ENCODE peak calls at places on chromosomes 1 and 21, in five cellular contexts. P, T, V, D and R are unnamed samples.

GRCh38 chr1:95257758-95258157 is 23.7 kb downstream of the RWDD3 start:
- DNase-seq in P (no peak), T (no peak), V (no peak), D (no peak), R (no peak)

GRCh38 chr1:81617308-81618027 is 183.3 kb upstream of the ADGRL2 start:
- DNase-seq in P (no peak), T (peak), V (peak), D (no peak), R (no peak)

GRCh38 chr1:153483776-153484175 is 23.3 kb upstream of the S100A7 start:
- DNase-seq in P (no peak), T (no peak), V (no peak), D (peak), R (no peak)

GRCh38 chr1:172727956-172728603 is 69.2 kb downstream of the FASLG start:
- DNase-seq in P (peak), T (no peak), V (no peak), D (no peak), R (peak)

GRCh38 chr1:229117664-229118300 is 153.1 kb upstream of the RAB4A start:
- DNase-seq in P (no peak), T (no peak), V (no peak), D (no peak), R (no peak)

GRCh38 chr1:44031051-44031899 is at the start of gene SLC6A9:
- DNase-seq in P (peak), T (peak), V (no peak), D (peak), R (peak)

GRCh38 chr1:5751833-5752714 is 240.2 kb downstream of the NPHP4 start:
- DNase-seq in P (no peak), T (no peak), V (no peak), D (no peak), R (no peak)

GRCh38 chr1:44553127-44553758 is 121.0 kb downstream of the TMEM53 start:
- DNase-seq in P (no peak), T (no peak), V (no peak), D (no peak), R (no peak)

GRCh38 chr1:91770675-91771074 is 115.3 kb downstream of the TGFBR3 start:
- DNase-seq in P (no peak), T (no peak), V (no peak), D (no peak), R (no peak)

GRCh38 chr1:160081261-160081936 is at the start of gene KCNJ9:
- DNase-seq in P (no peak), T (peak), V (no peak), D (peak), R (no peak)

GRCh38 chr21:44259082-44259705 is 2.5 kb downstream of the DNMT3L start:
- DNase-seq in P (no peak), T (no peak), V (no peak), D (no peak), R (no peak)

GRCh38 chr1:63674238-63674864 is 81.1 kb downstream of the PGM1 start:
- DNase-seq in P (peak), T (peak), V (peak), D (peak), R (peak)

GRCh38 chr1:198734323-198735008 is 95.6 kb downstream of the PTPRC start:
- DNase-seq in P (no peak), T (no peak), V (no peak), D (peak), R (peak)

GRCh38 chr1:87398644-87399043 is 70.0 kb downstream of the LMO4 start:
- DNase-seq in P (no peak), T (no peak), V (peak), D (no peak), R (no peak)

GRCh38 chr1:117232551-117232950 is 21.8 kb upstream of the VTCN1 start:
- DNase-seq in P (no peak), T (no peak), V (no peak), D (peak), R (no peak)

GRCh38 chr1:225486856-225487255 is 59.0 kb upstream of the LBR start:
- DNase-seq in P (no peak), T (no peak), V (no peak), D (no peak), R (no peak)

GRCh38 chr1:53067886-53068285 is 5.9 kb downstream of the PODN start:
- DNase-seq in P (no peak), T (no peak), V (no peak), D (no peak), R (no peak)

GRCh38 chr1:67610450-67610849 is 74.6 kb upstream of the GADD45A start:
- DNase-seq in P (no peak), T (no peak), V (no peak), D (no peak), R (no peak)

GRCh38 chr1:42981406-42981805 is 22.7 kb upstream of the SLC2A1 start:
- DNase-seq in P (no peak), T (no peak), V (no peak), D (no peak), R (no peak)

GRCh38 chr1:84367219-84367618 is 31.1 kb upstream of the DNASE2B start:
- DNase-seq in P (no peak), T (no peak), V (no peak), D (no peak), R (no peak)

GRCh38 chr1:61497013-61497412 is 227.9 kb downstream of the TM2D1 start:
- DNase-seq in P (no peak), T (peak), V (no peak), D (no peak), R (no peak)

GRCh38 chr21:45331521-45332257 is 44.0 kb upstream of the POFUT2 start:
- DNase-seq in P (no peak), T (no peak), V (no peak), D (no peak), R (no peak)

GRCh38 chr1:162605225-162605927 is 26.9 kb upstream of the DDR2 start:
- DNase-seq in P (no peak), T (peak), V (peak), D (peak), R (no peak)

GRCh38 chr21:42991992-42992740 is 17.8 kb downstream of the PKNOX1 start:
- DNase-seq in P (no peak), T (peak), V (no peak), D (peak), R (no peak)

GRCh38 chr1:32605711-32606424 is 44.5 kb downstream of the ZBTB8OS start:
- DNase-seq in P (no peak), T (no peak), V (no peak), D (no peak), R (no peak)

GRCh38 chr1:168465942-168466702 is 77.7 kb downstream of the XCL2 start:
- DNase-seq in P (peak), T (peak), V (no peak), D (peak), R (no peak)

GRCh38 chr1:182680901-182681300 is 3.5 kb downstream of the RGS8 start:
- DNase-seq in P (no peak), T (peak), V (no peak), D (no peak), R (no peak)

GRCh38 chr1:95022527-95022926 is 50.2 kb downstream of the ALG14 start:
- DNase-seq in P (no peak), T (no peak), V (no peak), D (no peak), R (no peak)

GRCh38 chr1:226551299-226551698 is 2.7 kb downstream of the STUM start:
- DNase-seq in P (peak), T (no peak), V (no peak), D (no peak), R (no peak)

GRCh38 chr1:58324551-58324950 is 222.0 kb downstream of the OMA1 start:
- DNase-seq in P (no peak), T (no peak), V (no peak), D (no peak), R (no peak)

GRCh38 chr1:15523104-15523921 is 702 bp downstream of the CASP9 start:
- DNase-seq in P (no peak), T (peak), V (no peak), D (no peak), R (no peak)

GRCh38 chr21:41511858-41512257 is 3.9 kb upstream of the TMPRSS2 start:
- DNase-seq in P (no peak), T (no peak), V (no peak), D (no peak), R (no peak)

GRCh38 chr1:222283147-222283768 is 264.6 kb downstream of the HHIPL2 start:
- DNase-seq in P (no peak), T (peak), V (peak), D (peak), R (no peak)

GRCh38 chr1:3283849-3284248 is 170.6 kb upstream of the ARHGEF16 start:
- DNase-seq in P (no peak), T (peak), V (no peak), D (no peak), R (no peak)

GRCh38 chr21:45317401-45318145 is 29.9 kb upstream of the POFUT2 start:
- DNase-seq in P (no peak), T (peak), V (no peak), D (peak), R (no peak)

GRCh38 chr1:33429846-33430750 is 797 bp downstream of the PHC2 start:
- DNase-seq in P (no peak), T (peak), V (no peak), D (no peak), R (no peak)

GRCh38 chr1:177780096-177780700 is 189.7 kb downstream of the SEC16B start:
- DNase-seq in P (peak), T (peak), V (peak), D (peak), R (no peak)

GRCh38 chr1:110210604-110211502 is 739 bp downstream of the KCNC4 start:
- DNase-seq in P (no peak), T (peak), V (no peak), D (peak), R (peak)

GRCh38 chr1:70171512-70171911 is 33.9 kb downstream of the LRRC40 start:
- DNase-seq in P (no peak), T (no peak), V (no peak), D (no peak), R (no peak)